ENCODE peak calls at places on chromosomes 12 and 14, in nine cellular contexts. O is HTR-8/SVneo, U is M059J, M is IMR-90, F is AG08395, Z is erythroblast, V is EH, S is LoVo, G is germinal center. T is an unnamed sample.

GRCh38 chr14:68139466-68140110 is 320.0 kb downstream of the RAD51B start:
- DNase-seq in O (no peak), U (no peak), M (no peak), F (no peak), Z (no peak), V (no peak), S (no peak), G (no peak), T (no peak)

GRCh38 chr12:80187660-80188090 is 88.3 kb downstream of the OTOGL start:
- DNase-seq in O (peak; percentile 38), U (peak; percentile 93), M (peak; percentile 41), F (peak; percentile 8), Z (no peak), V (peak; percentile 81), S (peak; percentile 25), G (no peak), T (peak; percentile 12)

GRCh38 chr14:74618078-74618952 is 6.3 kb upstream of the LTBP2 start:
- DNase-seq in O (no peak), U (peak; percentile 66), M (peak; percentile 74), F (no peak), Z (peak; percentile 40), V (peak; percentile 77), S (peak; percentile 79), G (peak; percentile 43), T (no peak)

GRCh38 chr12:131287938-131288797 is 334.5 kb downstream of the ADGRD1 start:
- DNase-seq in O (no peak), U (no peak), M (no peak), F (no peak), Z (no peak), V (no peak), S (no peak), G (no peak), T (no peak)

GRCh38 chr12:84276215-84276614 is 636.4 kb downstream of the SLC6A15 start:
- DNase-seq in O (no peak), U (no peak), M (peak; percentile 0), F (no peak), Z (no peak), V (no peak), S (no peak), G (no peak), T (no peak)

GRCh38 chr12:130936566-130936965 is 17.1 kb upstream of the ADGRD1 start:
- DNase-seq in O (no peak), U (no peak), M (no peak), F (no peak), Z (no peak), V (no peak), S (no peak), G (no peak), T (no peak)

GRCh38 chr12:127147724-127148123 is 1119.2 kb upstream of the TMEM132C start:
- DNase-seq in O (no peak), U (no peak), M (no peak), F (no peak), Z (no peak), V (no peak), S (no peak), G (no peak), T (no peak)

GRCh38 chr12:104498211-104498801 is 41.6 kb downstream of the CHST11 start:
- DNase-seq in O (no peak), U (peak; percentile 72), M (no peak), F (no peak), Z (no peak), V (no peak), S (peak; percentile 6), G (no peak), T (peak; percentile 99)

GRCh38 chr14:21244546-21244945 is 24.7 kb downstream of the HNRNPC start:
- DNase-seq in O (no peak), U (no peak), M (no peak), F (no peak), Z (no peak), V (no peak), S (no peak), G (no peak), T (no peak)

GRCh38 chr12:75571651-75572050 is 60.2 kb upstream of the KRR1 start:
- DNase-seq in O (no peak), U (no peak), M (no peak), F (no peak), Z (no peak), V (no peak), S (no peak), G (no peak), T (peak; percentile 44)

GRCh38 chr12:47989666-47990065 is 14.6 kb downstream of the COL2A1 start:
- DNase-seq in O (no peak), U (no peak), M (no peak), F (no peak), Z (no peak), V (no peak), S (no peak), G (no peak), T (no peak)

T was measured in SW480.